ENCODE peak calls at places on chromosome 14, in six cellular contexts. F, L, H, Q, C and G are unnamed samples. For H3K4me1, the result is how much of the 10 kb centered on the place peaks cover.

GRCh38 chr14:100871234-100872186 is 32.0 kb downstream of the RTL1 start:
- DNase-seq in F (peak), L (no peak), H (no peak), Q (peak), C (peak), G (no peak)

GRCh38 chr14:101006008-101006407 is 102.5 kb upstream of the RTL1 start:
- DNase-seq in F (no peak), L (no peak), H (no peak), Q (no peak), C (no peak), G (no peak)

GRCh38 chr14:78178071-78178470 is 7.9 kb downstream of the NRXN3 start:
- DNase-seq in F (no peak), L (no peak), H (no peak), Q (no peak), C (no peak), G (no peak)

GRCh38 chr14:38646391-38646790 is 390.5 kb upstream of the CLEC14A start:
- DNase-seq in F (no peak), L (no peak), H (no peak), Q (no peak), C (no peak), G (no peak)

GRCh38 chr14:20468773-20469241 is 399 bp upstream of the PNP start:
- DNase-seq in F (peak), L (peak), H (no peak), Q (no peak), C (peak), G (no peak)

GRCh38 chr14:20755037-20755436 is 9.3 kb downstream of the EDDM3A start:
- DNase-seq in F (no peak), L (no peak), H (no peak), Q (no peak), C (no peak), G (no peak)

GRCh38 chr14:88168498-88169165 is 154.4 kb downstream of the KCNK10 start:
- DNase-seq in F (peak), L (peak), H (peak), Q (peak), C (no peak), G (peak)

GRCh38 chr14:60240139-60240856 is 8.7 kb upstream of the PPM1A start:
- DNase-seq in F (no peak), L (no peak), H (no peak), Q (no peak), C (no peak), G (no peak)

GRCh38 chr14:101791919-101792572 is 30.5 kb downstream of the PPP2R5C start:
- DNase-seq in F (no peak), L (no peak), H (no peak), Q (no peak), C (no peak), G (no peak)

GRCh38 chr14:21093769-21094681 is 4.4 kb downstream of the ZNF219 start:
- DNase-seq in F (no peak), L (peak), H (no peak), Q (no peak), C (no peak), G (peak)

GRCh38 chr14:104444159-104445030 is 135.2 kb upstream of the C14orf180 start:
- DNase-seq in F (no peak), L (no peak), H (peak), Q (no peak), C (no peak), G (peak)

GRCh38 chr14:105087308-105087962 is 22.2 kb upstream of the GPR132 start:
- DNase-seq in F (peak), L (peak), H (peak), Q (peak), C (peak), G (peak)

GRCh38 chr14:103398427-103399195 is 13.4 kb downstream of the MARK3 start:
- DNase-seq in F (no peak), L (no peak), H (no peak), Q (no peak), C (no peak), G (no peak)

GRCh38 chr14:59067135-59067894 is 121.2 kb upstream of the DAAM1 start:
- DNase-seq in F (no peak), L (peak), H (no peak), Q (no peak), C (no peak), G (no peak)

GRCh38 chr14:61387076-61387475 is 65.7 kb downstream of the PRKCH start:
- DNase-seq in F (no peak), L (no peak), H (no peak), Q (no peak), C (no peak), G (no peak)
- H3K4me1 ChIP-seq in F (under half), L (under half), H (under half), Q (under half), C (half or more), G (under half)

DNA sequence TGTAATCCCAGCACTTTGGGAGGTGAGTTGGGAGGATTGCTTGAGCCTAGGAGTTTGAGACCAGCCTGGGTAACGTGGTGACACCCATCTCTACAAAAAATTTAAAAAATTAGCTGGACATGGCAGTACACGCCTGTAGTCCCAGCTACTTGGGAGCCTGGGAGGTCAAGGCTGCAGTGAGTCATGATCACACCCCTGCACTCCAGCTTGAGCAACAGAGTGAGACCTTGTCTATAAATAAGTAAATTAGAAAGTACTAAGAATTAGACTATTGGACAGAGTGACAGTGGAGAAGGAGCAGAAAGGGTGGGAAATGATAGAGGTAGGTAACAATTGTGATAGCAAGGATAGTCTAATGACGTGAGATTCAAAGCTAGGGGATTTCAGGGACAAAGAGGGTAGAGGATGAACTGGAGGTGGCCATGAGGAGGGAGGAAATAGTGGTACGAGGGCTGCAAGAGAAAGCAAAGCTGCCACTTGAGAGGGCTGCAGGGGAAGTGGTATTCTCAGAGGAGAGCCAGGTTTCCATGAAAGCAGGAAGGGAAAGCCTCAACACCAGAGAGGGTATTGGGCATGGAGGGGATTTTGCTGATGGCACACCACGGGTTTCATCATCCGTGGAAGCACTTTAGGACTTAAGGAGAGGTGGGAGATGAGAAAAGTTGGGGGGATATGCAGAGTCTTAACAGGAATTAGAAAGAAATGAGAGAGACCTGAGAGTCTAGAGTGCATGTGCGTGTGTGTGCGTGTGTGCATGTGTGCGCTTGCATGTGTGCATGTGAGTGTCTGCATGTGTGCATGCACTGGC is 85.6 kb downstream of the SYNE2 start:
- DNase-seq in F (no peak), L (no peak), H (no peak), Q (no peak), C (no peak), G (no peak)
- H3K27ac ChIP-seq in F (no peak), L (no peak), H (peak), Q (no peak), C (no peak), G (no peak)

DNA sequence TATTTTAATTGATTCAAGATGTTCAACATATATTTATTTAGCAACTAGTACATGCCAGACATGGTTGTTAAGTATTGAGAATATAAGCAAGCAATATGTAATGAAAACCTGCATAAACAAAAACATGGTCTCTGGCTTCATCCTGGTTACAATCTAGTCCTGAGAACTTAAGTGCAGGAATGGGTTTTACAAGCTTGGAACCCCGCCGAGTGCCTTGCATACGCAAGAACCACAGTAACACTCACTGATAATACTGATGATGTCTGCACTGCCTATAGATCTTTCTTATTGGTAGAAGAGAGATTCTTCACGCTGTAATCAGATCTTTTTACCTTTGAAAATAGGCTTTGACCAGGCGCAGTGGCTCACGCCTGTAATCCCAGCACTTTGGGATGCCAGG is 22.9 kb upstream of the CALM1 start:
- DNase-seq in F (no peak), L (peak), H (no peak), Q (no peak), C (no peak), G (no peak)
- TF ChIP-seq CTCF in F (no peak), L (no peak), H (no peak), Q (no peak), C (no peak), G (no peak)

DNA sequence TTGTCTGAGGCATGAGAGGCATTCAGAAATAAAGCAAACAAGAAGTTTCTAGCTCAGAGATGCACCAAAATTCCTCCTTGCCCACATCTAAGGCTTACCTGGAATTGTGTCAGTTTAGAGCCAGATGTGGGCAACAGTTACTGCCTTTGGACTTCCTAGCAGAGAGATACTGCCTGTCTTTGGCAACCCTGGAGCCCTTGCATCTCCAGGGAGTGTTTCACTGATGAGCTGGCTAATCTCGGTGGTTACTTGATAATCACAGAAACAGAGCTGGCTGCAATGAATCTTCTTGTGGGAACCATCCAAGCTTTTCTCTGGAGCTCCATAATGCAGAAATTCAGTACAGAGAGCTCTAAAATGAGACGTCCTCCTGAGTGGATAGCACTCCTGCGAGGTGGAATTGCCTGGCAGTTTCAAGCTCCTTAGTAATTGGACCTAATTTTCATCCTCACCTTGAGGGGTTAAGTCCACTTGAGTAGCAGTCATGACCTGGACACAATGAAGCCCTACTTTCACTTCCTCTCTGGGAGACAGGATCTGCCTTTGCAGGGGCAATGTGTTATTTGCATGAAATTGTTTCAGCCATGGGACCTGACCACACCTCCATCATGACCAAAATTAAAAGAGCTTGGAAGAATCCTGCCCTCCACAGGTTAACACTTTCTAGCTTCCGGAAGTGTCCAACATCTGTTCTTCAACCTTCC is 108.8 kb upstream of the ARHGAP5 start:
- DNase-seq in F (no peak), L (peak), H (no peak), Q (no peak), C (no peak), G (no peak)
- H3K4me1 ChIP-seq in F (under half), L (half or more), H (under half), Q (under half), C (under half), G (under half)